ENCODE peak calls at places on chromosomes 1 and 21, in four cellular contexts. E is HL-60, P is K562, T is GM12878. O is an unnamed sample.

GRCh38 chr1:11053758-11054137 is 6.1 kb downstream of the SRM start:
- DNase-seq in E (peak), P (peak), T (no peak), O (no peak)

GRCh38 chr1:3500265-3500835 is 45.9 kb downstream of the ARHGEF16 start:
- DNase-seq in E (no peak), P (peak), T (no peak), O (no peak)

GRCh38 chr1:162197615-162198497 is 128.4 kb downstream of the NOS1AP start:
- DNase-seq in E (no peak), P (no peak), T (no peak), O (no peak)

GRCh38 chr21:46069719-46070279 is 28.1 kb upstream of the COL6A2 start:
- DNase-seq in E (no peak), P (no peak), T (no peak), O (no peak)

GRCh38 chr1:99852648-99853047 is 2.5 kb downstream of the AGL start:
- DNase-seq in E (no peak), P (no peak), T (no peak), O (no peak)

GRCh38 chr1:75265792-75266191 is 131.6 kb downstream of the LHX8 start:
- DNase-seq in E (no peak), P (peak), T (peak), O (no peak)

GRCh38 chr1:156310962-156311361 is 11.9 kb upstream of the VHLL start:
- DNase-seq in E (peak), P (no peak), T (no peak), O (no peak)

GRCh38 chr1:157288511-157288910 is 150.3 kb upstream of the ETV3 start:
- DNase-seq in E (no peak), P (no peak), T (no peak), O (no peak)

GRCh38 chr1:247079141-247079874 is 697 bp upstream of the ZNF670 start:
- DNase-seq in E (no peak), P (no peak), T (no peak), O (no peak)

GRCh38 chr1:183931646-183932271 is 105.8 kb downstream of the COLGALT2 start:
- DNase-seq in E (no peak), P (no peak), T (no peak), O (no peak)

GRCh38 chr1:109789771-109790170 is 26.0 kb upstream of the EPS8L3 start:
- DNase-seq in E (no peak), P (no peak), T (no peak), O (no peak)

GRCh38 chr1:6415979-6416656 is 3.6 kb downstream of the HES2 start:
- DNase-seq in E (peak), P (no peak), T (no peak), O (no peak)

GRCh38 chr1:155062702-155063411 is 683 bp upstream of the EFNA4 start:
- DNase-seq in E (peak), P (peak), T (no peak), O (peak)

GRCh38 chr1:18581420-18581880 is 49.2 kb upstream of the PAX7 start:
- DNase-seq in E (peak), P (peak), T (no peak), O (peak)

GRCh38 chr1:219113261-219113660 is 60.4 kb upstream of the LYPLAL1 start:
- DNase-seq in E (no peak), P (no peak), T (no peak), O (no peak)

GRCh38 chr1:5909576-5910275 is 82.5 kb downstream of the NPHP4 start:
- DNase-seq in E (no peak), P (no peak), T (no peak), O (no peak)

GRCh38 chr1:177927021-177927596 is 42.7 kb downstream of the SEC16B start:
- DNase-seq in E (no peak), P (no peak), T (no peak), O (no peak)

GRCh38 chr1:151846686-151847227 is 6.8 kb downstream of the THEM5 start:
- DNase-seq in E (no peak), P (no peak), T (no peak), O (no peak)

GRCh38 chr1:6205849-6206845 is at the start of gene RNF207:
- DNase-seq in E (no peak), P (peak), T (no peak), O (peak)

GRCh38 chr1:228415853-228416216 is 826 bp downstream of the TRIM17 start:
- DNase-seq in E (no peak), P (no peak), T (no peak), O (no peak)
- TF ChIP-seq POLR2AphosphoS5 in E (no peak), P (no peak), T (no peak), O (no peak)

DNA sequence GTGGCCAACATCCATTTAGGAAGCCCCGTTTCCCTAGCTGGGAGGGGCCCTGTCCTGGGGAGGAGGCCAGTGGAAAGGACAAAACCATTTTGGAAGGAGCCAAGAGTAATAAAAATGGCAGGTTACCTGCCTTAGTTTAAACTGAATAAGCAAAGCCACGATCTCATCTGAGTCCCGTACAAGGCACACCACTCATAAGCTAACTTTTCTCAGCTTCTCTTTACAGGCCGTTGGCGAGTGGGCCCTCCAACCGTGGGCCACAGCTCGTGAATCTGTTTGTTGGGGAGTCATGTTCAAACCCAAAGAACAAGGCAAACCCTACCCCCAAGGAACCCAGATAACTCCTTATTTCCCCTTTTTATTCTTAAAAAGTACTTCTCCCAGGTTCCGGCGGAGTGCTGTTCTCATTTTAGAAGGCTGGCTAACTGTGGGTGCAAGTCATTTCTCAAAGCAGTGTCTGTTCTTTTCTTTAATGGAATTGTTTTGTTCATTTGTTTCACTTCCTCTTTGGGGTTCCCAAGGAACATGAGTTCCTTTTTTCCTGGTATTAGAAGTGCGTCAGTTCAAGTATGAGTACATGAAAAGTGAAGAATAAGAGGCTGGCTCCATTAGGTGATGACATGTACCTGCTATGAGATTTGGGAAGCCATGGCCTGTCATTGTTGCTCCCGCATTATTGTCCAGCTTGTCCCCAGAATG is 89.0 kb downstream of the PSMG1 start:
- DNase-seq in E (peak), P (no peak), T (no peak), O (no peak)
- TF ChIP-seq SPI1 in E (peak), P (peak), T (peak), O (peak)

DNA sequence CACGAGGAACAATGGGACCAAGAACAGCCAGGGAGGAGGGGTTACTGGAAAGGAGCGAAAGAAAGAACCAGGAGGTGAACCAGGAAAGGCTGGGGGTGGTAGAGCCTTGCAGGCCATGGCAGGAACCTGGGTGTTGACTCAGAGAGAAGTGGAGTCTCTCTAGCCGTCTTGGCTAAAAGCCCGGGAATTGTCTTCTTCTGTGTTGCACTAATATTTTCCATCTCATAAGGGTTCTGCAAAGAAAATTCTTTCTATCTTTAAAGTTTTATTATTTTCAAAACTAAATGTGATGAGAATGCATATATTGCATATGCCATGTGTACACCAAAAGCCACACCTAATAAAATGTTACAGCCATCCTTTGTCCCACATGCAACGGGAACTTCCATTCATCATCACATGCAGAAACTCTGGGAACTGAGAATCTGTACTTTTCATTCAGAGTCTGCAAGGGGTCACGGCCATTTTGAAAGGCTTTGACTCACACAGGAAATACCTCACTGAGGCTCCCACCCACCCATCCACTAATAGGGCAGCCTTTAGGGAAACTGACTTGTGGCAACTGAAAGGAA is 38.0 kb downstream of the ERG start:
- DNase-seq in E (no peak), P (no peak), T (no peak), O (no peak)
- TF ChIP-seq POLR2AphosphoS5 in E (no peak), P (no peak), T (no peak), O (no peak)

DNA sequence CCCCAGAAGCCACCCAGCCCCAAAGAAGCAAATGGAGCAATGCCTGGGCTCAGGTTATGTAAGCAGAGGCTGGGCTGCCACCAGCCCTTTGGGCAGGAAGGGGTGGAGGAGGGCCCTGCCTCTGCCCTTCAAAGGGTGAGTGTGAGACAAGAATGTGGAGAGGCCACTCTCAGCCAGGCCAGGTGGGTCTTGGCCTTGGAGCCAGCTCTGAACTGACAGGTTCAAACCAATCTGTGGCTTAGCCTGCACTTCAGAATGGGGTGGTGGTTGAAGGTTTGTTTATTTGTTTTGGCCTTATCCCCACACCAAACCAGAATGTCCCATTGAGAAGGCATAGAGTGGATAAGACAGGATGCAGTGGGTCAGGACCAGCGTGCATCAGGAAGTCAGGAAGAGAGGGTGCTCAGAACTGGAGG is 29.8 kb downstream of the C1orf116 start:
- DNase-seq in E (peak), P (no peak), T (no peak), O (no peak)
- TF ChIP-seq SPI1 in E (no peak), P (no peak), T (no peak), O (no peak)

DNA sequence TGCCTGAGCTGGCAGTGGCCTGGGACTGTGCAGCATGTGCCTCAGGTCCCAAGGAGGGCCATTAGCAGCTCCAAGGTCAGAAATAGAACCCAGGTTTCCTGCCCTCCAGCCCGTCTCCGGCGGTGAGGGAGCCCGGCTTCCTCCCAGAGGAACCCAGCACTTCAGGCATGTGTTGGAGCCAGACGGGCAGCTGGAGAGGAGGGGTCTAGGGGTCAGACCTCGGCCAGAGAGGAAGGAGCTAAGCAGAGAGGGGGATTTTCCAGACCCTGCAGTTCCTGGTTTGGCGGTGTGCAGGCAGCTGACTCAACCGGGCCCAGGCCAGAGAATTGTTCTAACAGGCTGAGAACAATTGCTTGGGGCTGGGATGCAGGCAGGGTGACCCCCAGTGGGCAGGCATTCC is 37.1 kb downstream of the HSPG2 start:
- DNase-seq in E (no peak), P (no peak), T (no peak), O (no peak)
- TF ChIP-seq POLR2AphosphoS5 in E (no peak), P (no peak), T (no peak), O (no peak)

GRCh38 chr1:43919906-43920305 is 13.7 kb upstream of the ARTN start:
- DNase-seq in E (no peak), P (no peak), T (no peak), O (no peak)
- TF ChIP-seq SPI1 in E (no peak), P (no peak), T (no peak), O (no peak)

GRCh38 chr1:202131956-202132821 is 9.5 kb downstream of the GPR37L1 start:
- DNase-seq in E (no peak), P (no peak), T (no peak), O (no peak)
- TF ChIP-seq POLR2AphosphoS5 in E (no peak), P (no peak), T (no peak), O (no peak)

GRCh38 chr1:235056937-235057336 is 71.7 kb downstream of the TOMM20 start:
- DNase-seq in E (no peak), P (peak), T (no peak), O (no peak)
- TF ChIP-seq SPI1 in E (no peak), P (no peak), T (no peak), O (no peak)

O was measured in GM12891.